ENCODE peak calls at places on chromosome 3, in eight cellular contexts. W is NCI-H524; K is stimulated activated CD4-positive, alpha-beta T cell treated with anti-CD3 and anti-CD28 coated beads, Interleukin-12 subunit alpha, Interleukin-12 subunit beta, amount 100 ng/mL, for 4 hours; Y is SW480; N is AG08396; U is GDM1; B is tibial nerve; Q is activated gamma-delta T cell treated with Interleukin-2 at 50 U/mL for 16 hours. F is an unnamed sample.

GRCh38 chr3:21017115-21017852 is 733.7 kb downstream of the ZNF385D start:
- DNase-seq in Q (no peak), B (no peak), U (no peak), K (no peak), Y (peak), W (no peak), N (no peak), F (no peak)

GRCh38 chr3:52455283-52456168 is at the start of gene NISCH:
- DNase-seq in Q (peak), K (peak), U (peak), Y (peak), N (peak), B (peak), W (peak), F (peak)

GRCh38 chr3:127822836-127823589 is 698 bp upstream of the MGLL start:
- DNase-seq in N (peak), Q (no peak), K (no peak), Y (no peak), B (peak), U (peak), W (peak), F (peak)

GRCh38 chr3:112074616-112075497 is 11.3 kb upstream of the C3orf52 start:
- DNase-seq in Y (peak), W (peak), N (peak), B (no peak), U (no peak), Q (peak), K (no peak), F (peak)

GRCh38 chr3:43378066-43378935 is 92.0 kb downstream of the SNRK start:
- DNase-seq in Y (peak), W (no peak), B (no peak), U (no peak), N (peak), K (peak), Q (peak), F (peak)

GRCh38 chr3:117454236-117454635 is 744.7 kb downstream of the TUSC7 start:
- DNase-seq in U (no peak), Y (no peak), K (no peak), B (no peak), N (no peak), Q (no peak), W (peak), F (no peak)

GRCh38 chr3:194736277-194736895 is 50.7 kb downstream of the FAM43A start:
- DNase-seq in K (no peak), N (no peak), B (no peak), U (peak), Y (no peak), Q (no peak), W (no peak), F (no peak)

GRCh38 chr3:7876741-7877297 is 624.8 kb upstream of the LMCD1 start:
- DNase-seq in Q (peak), W (no peak), N (no peak), K (peak), B (no peak), U (no peak), Y (peak), F (no peak)

GRCh38 chr3:138442996-138443395 is 8.6 kb downstream of the ESYT3 start:
- DNase-seq in W (no peak), B (no peak), Y (no peak), U (no peak), K (no peak), N (no peak), Q (no peak), F (no peak)

GRCh38 chr3:105278688-105279087 is 88.0 kb upstream of the ALCAM start:
- DNase-seq in Q (no peak), N (no peak), W (no peak), B (no peak), U (no peak), Y (no peak), K (no peak), F (no peak)

GRCh38 chr3:193207290-193207689 is 33.7 kb upstream of the PLAAT1 start:
- DNase-seq in N (no peak), Q (no peak), U (no peak), K (no peak), W (no peak), Y (no peak), B (no peak), F (peak)

GRCh38 chr3:58167431-58168351 is 43.1 kb downstream of the DNASE1L3 start:
- DNase-seq in K (peak), W (no peak), Q (peak), U (peak), B (peak), N (peak), Y (no peak), F (no peak)

GRCh38 chr3:25863011-25863415 is 73.1 kb downstream of the OXSM start:
- DNase-seq in N (no peak), W (no peak), U (no peak), Q (no peak), Y (no peak), B (no peak), K (no peak), F (peak)

GRCh38 chr3:190972840-190973270 is 110.4 kb upstream of the GMNC start:
- DNase-seq in N (no peak), Y (no peak), W (no peak), U (no peak), B (no peak), Q (no peak), K (no peak), F (no peak)